ENCODE peak calls at places on chromosomes 5 and 9, in six cellular contexts. K is AG08395, X is esophagus squamous epithelium, G is SJCRH30, H is caudate nucleus, W is activated T-helper 1 cell treated with Interleukin-2 at 50 U/mL for 16 hours. M is an unnamed sample.

GRCh38 chr5:173825215-173825865 is 62.8 kb upstream of the CPEB4 start:
- DNase-seq in H (no peak), W (no peak), X (no peak), G (peak; percentile 58), K (peak; percentile 42), M (no peak)

GRCh38 chr9:34687631-34688030 is 3.4 kb downstream of the CCL19 start:
- DNase-seq in H (no peak), W (no peak), G (no peak), X (no peak), K (no peak), M (no peak)

GRCh38 chr5:158943057-158943456 is 156.7 kb downstream of the EBF1 start:
- DNase-seq in H (no peak), K (peak; percentile 88), W (no peak), X (no peak), G (no peak), M (no peak)

GRCh38 chr9:21160178-21160577 is 6.3 kb downstream of the IFNA21 start:
- DNase-seq in W (no peak), H (no peak), X (no peak), G (peak; percentile 63), K (no peak), M (peak; percentile 35)

GRCh38 chr5:67817652-67818051 is 397.9 kb upstream of the PIK3R1 start:
- DNase-seq in G (no peak), K (no peak), W (no peak), X (no peak), H (no peak), M (no peak)

GRCh38 chr5:136766456-136766855 is 401.1 kb upstream of the TRPC7 start:
- DNase-seq in K (no peak), X (no peak), H (no peak), G (no peak), W (no peak), M (no peak)

GRCh38 chr5:158746979-158747378 is 352.7 kb downstream of the EBF1 start:
- DNase-seq in W (no peak), G (no peak), K (peak; percentile 38), H (no peak), X (no peak), M (no peak)

GRCh38 chr5:147949711-147950573 is 43.6 kb upstream of the C5orf46 start:
- DNase-seq in K (peak; percentile 27), G (peak; percentile 75), W (no peak), H (no peak), X (no peak), M (no peak)

GRCh38 chr5:144395704-144396103 is 225.0 kb downstream of the KCTD16 start:
- DNase-seq in H (no peak), W (no peak), K (no peak), G (no peak), X (no peak), M (no peak)

GRCh38 chr5:10439692-10440091 is 2.0 kb upstream of the ROPN1L start:
- DNase-seq in K (no peak), H (no peak), W (no peak), G (no peak), X (no peak), M (no peak)

GRCh38 chr5:55907927-55908326 is 56.8 kb downstream of the IL31RA start:
- DNase-seq in W (no peak), H (no peak), K (no peak), X (no peak), G (no peak), M (no peak)

GRCh38 chr9:85741112-85741874 is 461 bp downstream of the AGTPBP1 start:
- DNase-seq in W (peak; percentile 40), H (no peak), X (no peak), G (peak; percentile 58), K (peak; percentile 4), M (no peak)

GRCh38 chr9:93228453-93228852 is 44.5 kb downstream of the WNK2 start:
- DNase-seq in X (no peak), W (no peak), K (no peak), G (no peak), H (no peak), M (no peak)

GRCh38 chr5:16625116-16625515 is 8.3 kb upstream of the RETREG1 start:
- DNase-seq in X (no peak), G (no peak), K (no peak), W (no peak), H (no peak), M (peak; percentile 56)

GRCh38 chr9:128587453-128587852 is 35.1 kb downstream of the SPTAN1 start:
- DNase-seq in W (no peak), X (no peak), G (no peak), K (no peak), H (no peak), M (no peak)

GRCh38 chr5:114665551-114665950 is 303.7 kb downstream of the KCNN2 start:
- DNase-seq in W (no peak), K (no peak), H (no peak), G (no peak), X (no peak), M (no peak)

GRCh38 chr5:178488696-178489095 is 101.5 kb downstream of the COL23A1 start:
- DNase-seq in K (no peak), W (no peak), G (no peak), H (no peak), X (no peak), M (peak; percentile 66)

GRCh38 chr5:116740771-116741170 is 166.1 kb upstream of the SEMA6A start:
- DNase-seq in K (no peak), W (no peak), H (no peak), G (peak; percentile 92), X (no peak), M (no peak)

GRCh38 chr5:23507278-23507685 is at the start of gene PRDM9:
- DNase-seq in G (no peak), W (no peak), X (no peak), H (no peak), K (no peak), M (no peak)

GRCh38 chr5:10424124-10424731 is 17.5 kb upstream of the ROPN1L start:
- DNase-seq in W (no peak), G (peak; percentile 20), X (no peak), K (peak; percentile 53), H (peak; percentile 12), M (no peak)

GRCh38 chr5:133896446-133896845 is 72.0 kb downstream of the C5orf15 start:
- DNase-seq in K (no peak), W (no peak), G (no peak), H (no peak), X (no peak), M (no peak)

GRCh38 chr9:92947268-92948031 is at the start of gene FGD3:
- DNase-seq in H (no peak), G (peak; percentile 78), K (peak; percentile 51), X (no peak), W (peak; percentile 35), M (no peak)

GRCh38 chr5:73318308-73318719 is 130.3 kb downstream of the FOXD1 start:
- DNase-seq in G (no peak), H (no peak), W (no peak), X (no peak), K (no peak), M (no peak)

GRCh38 chr9:107637421-107638420 is 148.2 kb upstream of the KLF4 start:
- DNase-seq in W (no peak), K (peak; percentile 97), X (peak; percentile 40), H (peak; percentile 71), G (peak; percentile 95), M (no peak)

GRCh38 chr9:137366891-137367381 is 56.0 kb downstream of the EXD3 start:
- DNase-seq in W (no peak), X (no peak), H (no peak), G (no peak), K (no peak), M (no peak)

GRCh38 chr9:95204710-95205109 is 112.8 kb downstream of the FANCC start:
- DNase-seq in H (no peak), G (no peak), X (no peak), W (no peak), K (no peak), M (no peak)

GRCh38 chr9:114825126-114825525 is 19.3 kb upstream of the TNFSF15 start:
- DNase-seq in X (no peak), K (no peak), H (no peak), W (no peak), G (no peak), M (no peak)

GRCh38 chr9:73154271-73154670 is 2.6 kb downstream of the ANXA1 start:
- DNase-seq in G (no peak), X (no peak), H (no peak), W (no peak), K (no peak), M (no peak)

GRCh38 chr5:141951341-141951781 is 6.6 kb downstream of the PCDH12 start:
- DNase-seq in G (peak; percentile 64), X (no peak), K (no peak), H (no peak), W (no peak), M (no peak)

GRCh38 chr5:172648008-172648359 is 6.9 kb downstream of the NEURL1B start:
- DNase-seq in H (no peak), K (no peak), G (no peak), W (no peak), X (no peak), M (no peak)

GRCh38 chr5:55481293-55481900 is 53.4 kb downstream of the PLPP1 start:
- DNase-seq in W (no peak), K (peak; percentile 11), H (no peak), G (peak; percentile 92), X (no peak), M (no peak)

GRCh38 chr5:157603333-157604190 is 28.0 kb upstream of the ADAM19 start:
- DNase-seq in X (no peak), H (no peak), W (peak; percentile 50), K (peak; percentile 76), G (no peak), M (peak; percentile 64)

GRCh38 chr9:81395301-81396054 is 293.9 kb downstream of the TLE1 start:
- DNase-seq in H (no peak), K (no peak), W (no peak), G (no peak), X (no peak), M (no peak)

GRCh38 chr9:104557179-104557634 is 11.8 kb upstream of the OR13C8 start:
- DNase-seq in H (no peak), W (no peak), X (no peak), G (no peak), K (no peak), M (no peak)

GRCh38 chr5:71971862-71972261 is 135.4 kb upstream of the MAP1B start:
- DNase-seq in G (no peak), X (no peak), W (no peak), K (no peak), H (no peak), M (no peak)

GRCh38 chr9:121344062-121344696 is 25.9 kb downstream of the STOM start:
- DNase-seq in K (no peak), H (no peak), W (no peak), G (no peak), X (no peak), M (no peak)

GRCh38 chr5:13553896-13554295 is 390.6 kb downstream of the DNAH5 start:
- DNase-seq in X (no peak), G (peak; percentile 34), K (peak; percentile 31), W (no peak), H (no peak), M (no peak)

GRCh38 chr5:65190328-65191053 is 291.2 kb downstream of the ADAMTS6 start:
- DNase-seq in X (no peak), H (no peak), G (peak; percentile 32), W (no peak), K (peak; percentile 87), M (no peak)

GRCh38 chr9:127921592-127922120 is 4.8 kb upstream of the ST6GALNAC4 start:
- DNase-seq in X (no peak), K (peak; percentile 81), G (peak; percentile 79), W (peak; percentile 66), H (peak; percentile 31), M (no peak)

M was measured in SIG-M5.